ENCODE peak calls at places on chromosome 7, in eight cellular contexts. V, M, H, N, F, G, R and T are unnamed samples.

GRCh38 chr7:121610243-121610642 is 214.1 kb upstream of the FAM3C start:
- DNase-seq in V (no peak), M (no peak), H (no peak), N (no peak), F (no peak), G (no peak), R (no peak), T (no peak)

GRCh38 chr7:116582164-116582732 is 57.4 kb downstream of the CAV1 start:
- DNase-seq in V (no peak), M (no peak), H (peak; percentile 87), N (no peak), F (no peak), G (no peak), R (no peak), T (peak; percentile 11)

GRCh38 chr7:670501-671390 is 55.8 kb upstream of the DNAAF5 start:
- DNase-seq in V (no peak), M (no peak), H (no peak), N (no peak), F (no peak), G (no peak), R (no peak), T (no peak)

GRCh38 chr7:144668503-144668902 is 167.3 kb downstream of the TPK1 start:
- DNase-seq in V (no peak), M (no peak), H (no peak), N (no peak), F (no peak), G (no peak), R (no peak), T (no peak)

GRCh38 chr7:31110331-31111108 is 58.4 kb downstream of the ADCYAP1R1 start:
- DNase-seq in V (no peak), M (no peak), H (no peak), N (no peak), F (no peak), G (no peak), R (no peak), T (no peak)

GRCh38 chr7:89687266-89687665 is 467.0 kb upstream of the STEAP1 start:
- DNase-seq in V (no peak), M (no peak), H (no peak), N (no peak), F (no peak), G (no peak), R (no peak), T (no peak)

GRCh38 chr7:96979551-96980276 is 25.6 kb upstream of the DLX6 start:
- DNase-seq in V (no peak), M (no peak), H (no peak), N (no peak), F (no peak), G (no peak), R (no peak), T (no peak)

GRCh38 chr7:105920766-105921165 is 42.3 kb upstream of the CDHR3 start:
- DNase-seq in V (no peak), M (no peak), H (no peak), N (no peak), F (no peak), G (no peak), R (no peak), T (no peak)

GRCh38 chr7:27617651-27618381 is 44.9 kb downstream of the HIBADH start:
- DNase-seq in V (no peak), M (no peak), H (no peak), N (no peak), F (no peak), G (no peak), R (no peak), T (no peak)

GRCh38 chr7:99639267-99639666 is 22.5 kb downstream of the ZSCAN25 start:
- DNase-seq in V (no peak), M (no peak), H (no peak), N (no peak), F (no peak), G (no peak), R (no peak), T (no peak)

GRCh38 chr7:20598479-20599419 is 16.7 kb upstream of the ABCB5 start:
- DNase-seq in V (peak; percentile 15), M (no peak), H (peak; percentile 87), N (peak; percentile 24), F (no peak), G (no peak), R (no peak), T (peak; percentile 59)